ENCODE peak calls at places on chromosomes 3 and 15, in four cellular contexts. One of them, this sample, is unnamed.

GRCh38 chr3:143182861-143183667 is 63.5 kb downstream of the CHST2 start:
- ATAC-seq in Right ventricle myocardium inferior: no peak
- ATAC-seq in CD8-positive, alpha-beta T cell: no peak
- ATAC-seq in stimulated activated naive CD8-positive, alpha-beta T cell treated with anti-CD3 and anti-CD28 coated beads, Interleukin-15, amount 100 ng/mL, for 72 hours: no peak
- ATAC-seq in this sample: no peak

GRCh38 chr3:195873971-195874370 is 34.4 kb downstream of the TNK2 start:
- ATAC-seq in Right ventricle myocardium inferior: no peak
- ATAC-seq in stimulated activated naive CD8-positive, alpha-beta T cell treated with anti-CD3 and anti-CD28 coated beads, Interleukin-15, amount 100 ng/mL, for 72 hours: peak; percentile 3
- ATAC-seq in CD8-positive, alpha-beta T cell: no peak
- ATAC-seq in this sample: no peak

GRCh38 chr3:100553618-100554372 is 55.6 kb upstream of the ADGRG7 start:
- ATAC-seq in Right ventricle myocardium inferior: no peak
- ATAC-seq in stimulated activated naive CD8-positive, alpha-beta T cell treated with anti-CD3 and anti-CD28 coated beads, Interleukin-15, amount 100 ng/mL, for 72 hours: no peak
- ATAC-seq in CD8-positive, alpha-beta T cell: no peak
- ATAC-seq in this sample: peak; percentile 13

GRCh38 chr15:65630760-65631159 is 9.0 kb downstream of the SLC24A1 start:
- ATAC-seq in Right ventricle myocardium inferior: no peak
- ATAC-seq in CD8-positive, alpha-beta T cell: no peak
- ATAC-seq in stimulated activated naive CD8-positive, alpha-beta T cell treated with anti-CD3 and anti-CD28 coated beads, Interleukin-15, amount 100 ng/mL, for 72 hours: peak; percentile 62
- ATAC-seq in this sample: peak; percentile 52

GRCh38 chr3:24373198-24373959 is 121.3 kb downstream of the THRB start:
- ATAC-seq in CD8-positive, alpha-beta T cell: no peak
- ATAC-seq in Right ventricle myocardium inferior: peak; percentile 79
- ATAC-seq in stimulated activated naive CD8-positive, alpha-beta T cell treated with anti-CD3 and anti-CD28 coated beads, Interleukin-15, amount 100 ng/mL, for 72 hours: no peak
- ATAC-seq in this sample: no peak

GRCh38 chr3:132650153-132650552 is 9.5 kb downstream of the ACAD11 start:
- ATAC-seq in stimulated activated naive CD8-positive, alpha-beta T cell treated with anti-CD3 and anti-CD28 coated beads, Interleukin-15, amount 100 ng/mL, for 72 hours: peak; percentile 70
- ATAC-seq in CD8-positive, alpha-beta T cell: no peak
- ATAC-seq in Right ventricle myocardium inferior: no peak
- ATAC-seq in this sample: no peak

GRCh38 chr3:115627180-115628074 is 4.1 kb downstream of the GAP43 start:
- ATAC-seq in Right ventricle myocardium inferior: no peak
- ATAC-seq in stimulated activated naive CD8-positive, alpha-beta T cell treated with anti-CD3 and anti-CD28 coated beads, Interleukin-15, amount 100 ng/mL, for 72 hours: peak; percentile 62
- ATAC-seq in CD8-positive, alpha-beta T cell: no peak
- ATAC-seq in this sample: no peak

GRCh38 chr3:187700249-187700648 is 2.1 kb downstream of the RTP2 start:
- ATAC-seq in Right ventricle myocardium inferior: no peak
- ATAC-seq in stimulated activated naive CD8-positive, alpha-beta T cell treated with anti-CD3 and anti-CD28 coated beads, Interleukin-15, amount 100 ng/mL, for 72 hours: no peak
- ATAC-seq in CD8-positive, alpha-beta T cell: no peak
- ATAC-seq in this sample: no peak

GRCh38 chr15:85008474-85009260 is 27.0 kb downstream of the PDE8A start:
- ATAC-seq in CD8-positive, alpha-beta T cell: no peak
- ATAC-seq in Right ventricle myocardium inferior: no peak
- ATAC-seq in stimulated activated naive CD8-positive, alpha-beta T cell treated with anti-CD3 and anti-CD28 coated beads, Interleukin-15, amount 100 ng/mL, for 72 hours: no peak
- ATAC-seq in this sample: no peak

GRCh38 chr3:46943237-46944187 is 33.0 kb downstream of the CCDC12 start:
- ATAC-seq in stimulated activated naive CD8-positive, alpha-beta T cell treated with anti-CD3 and anti-CD28 coated beads, Interleukin-15, amount 100 ng/mL, for 72 hours: no peak
- ATAC-seq in CD8-positive, alpha-beta T cell: no peak
- ATAC-seq in Right ventricle myocardium inferior: peak; percentile 40
- ATAC-seq in this sample: no peak

GRCh38 chr3:131381445-131382291 is at the start of gene NUDT16:
- ATAC-seq in stimulated activated naive CD8-positive, alpha-beta T cell treated with anti-CD3 and anti-CD28 coated beads, Interleukin-15, amount 100 ng/mL, for 72 hours: peak; percentile 98
- ATAC-seq in CD8-positive, alpha-beta T cell: peak; percentile 96
- ATAC-seq in Right ventricle myocardium inferior: peak; percentile 99
- ATAC-seq in this sample: peak; percentile 99

GRCh38 chr15:42198516-42198915 is 9.6 kb downstream of the VPS39 start:
- ATAC-seq in CD8-positive, alpha-beta T cell: no peak
- ATAC-seq in stimulated activated naive CD8-positive, alpha-beta T cell treated with anti-CD3 and anti-CD28 coated beads, Interleukin-15, amount 100 ng/mL, for 72 hours: no peak
- ATAC-seq in Right ventricle myocardium inferior: no peak
- ATAC-seq in this sample: no peak

GRCh38 chr15:67999320-68000100 is 54.6 kb upstream of the PIAS1 start:
- ATAC-seq in Right ventricle myocardium inferior: no peak
- ATAC-seq in CD8-positive, alpha-beta T cell: no peak
- ATAC-seq in stimulated activated naive CD8-positive, alpha-beta T cell treated with anti-CD3 and anti-CD28 coated beads, Interleukin-15, amount 100 ng/mL, for 72 hours: no peak
- ATAC-seq in this sample: no peak

GRCh38 chr15:99131441-99132023 is 26.7 kb downstream of the SYNM start:
- ATAC-seq in CD8-positive, alpha-beta T cell: no peak
- ATAC-seq in Right ventricle myocardium inferior: no peak
- ATAC-seq in stimulated activated naive CD8-positive, alpha-beta T cell treated with anti-CD3 and anti-CD28 coated beads, Interleukin-15, amount 100 ng/mL, for 72 hours: no peak
- ATAC-seq in this sample: no peak

GRCh38 chr15:58038426-58039106 is 26.9 kb downstream of the ALDH1A2 start:
- ATAC-seq in stimulated activated naive CD8-positive, alpha-beta T cell treated with anti-CD3 and anti-CD28 coated beads, Interleukin-15, amount 100 ng/mL, for 72 hours: no peak
- ATAC-seq in CD8-positive, alpha-beta T cell: no peak
- ATAC-seq in Right ventricle myocardium inferior: peak; percentile 53
- ATAC-seq in this sample: no peak

GRCh38 chr15:23026218-23026617 is 13.2 kb downstream of the TUBGCP5 start:
- ATAC-seq in Right ventricle myocardium inferior: no peak
- ATAC-seq in stimulated activated naive CD8-positive, alpha-beta T cell treated with anti-CD3 and anti-CD28 coated beads, Interleukin-15, amount 100 ng/mL, for 72 hours: no peak
- ATAC-seq in CD8-positive, alpha-beta T cell: no peak
- ATAC-seq in this sample: no peak

GRCh38 chr15:74669627-74670026 is 26.2 kb downstream of the EDC3 start:
- ATAC-seq in Right ventricle myocardium inferior: no peak
- ATAC-seq in CD8-positive, alpha-beta T cell: no peak
- ATAC-seq in stimulated activated naive CD8-positive, alpha-beta T cell treated with anti-CD3 and anti-CD28 coated beads, Interleukin-15, amount 100 ng/mL, for 72 hours: no peak
- ATAC-seq in this sample: no peak

GRCh38 chr15:74955017-74955416 is 1.6 kb downstream of the RPP25 start:
- ATAC-seq in Right ventricle myocardium inferior: no peak
- ATAC-seq in stimulated activated naive CD8-positive, alpha-beta T cell treated with anti-CD3 and anti-CD28 coated beads, Interleukin-15, amount 100 ng/mL, for 72 hours: no peak
- ATAC-seq in CD8-positive, alpha-beta T cell: no peak
- ATAC-seq in this sample: no peak

GRCh38 chr3:57161915-57162314 is 3.2 kb downstream of the IL17RD start:
- ATAC-seq in stimulated activated naive CD8-positive, alpha-beta T cell treated with anti-CD3 and anti-CD28 coated beads, Interleukin-15, amount 100 ng/mL, for 72 hours: no peak
- ATAC-seq in CD8-positive, alpha-beta T cell: no peak
- ATAC-seq in Right ventricle myocardium inferior: no peak
- ATAC-seq in this sample: no peak

GRCh38 chr3:126394179-126394976 is at the start of gene CFAP100:
- ATAC-seq in Right ventricle myocardium inferior: peak; percentile 50
- ATAC-seq in stimulated activated naive CD8-positive, alpha-beta T cell treated with anti-CD3 and anti-CD28 coated beads, Interleukin-15, amount 100 ng/mL, for 72 hours: no peak
- ATAC-seq in CD8-positive, alpha-beta T cell: no peak
- ATAC-seq in this sample: no peak

GRCh38 chr3:61910732-61911131 is 349.4 kb downstream of the PTPRG start:
- ATAC-seq in CD8-positive, alpha-beta T cell: no peak
- ATAC-seq in stimulated activated naive CD8-positive, alpha-beta T cell treated with anti-CD3 and anti-CD28 coated beads, Interleukin-15, amount 100 ng/mL, for 72 hours: no peak
- ATAC-seq in Right ventricle myocardium inferior: no peak
- ATAC-seq in this sample: no peak

GRCh38 chr3:103089758-103090157 is 654.9 kb downstream of the ZPLD1 start:
- ATAC-seq in CD8-positive, alpha-beta T cell: no peak
- ATAC-seq in stimulated activated naive CD8-positive, alpha-beta T cell treated with anti-CD3 and anti-CD28 coated beads, Interleukin-15, amount 100 ng/mL, for 72 hours: no peak
- ATAC-seq in Right ventricle myocardium inferior: no peak
- ATAC-seq in this sample: no peak

GRCh38 chr15:63519548-63520178 is 15.3 kb downstream of the USP3 start:
- ATAC-seq in Right ventricle myocardium inferior: no peak
- ATAC-seq in CD8-positive, alpha-beta T cell: no peak
- ATAC-seq in stimulated activated naive CD8-positive, alpha-beta T cell treated with anti-CD3 and anti-CD28 coated beads, Interleukin-15, amount 100 ng/mL, for 72 hours: no peak
- ATAC-seq in this sample: peak; percentile 56

GRCh38 chr3:123295171-123295900 is 93.6 kb downstream of the SEC22A start:
- ATAC-seq in CD8-positive, alpha-beta T cell: no peak
- ATAC-seq in Right ventricle myocardium inferior: no peak
- ATAC-seq in stimulated activated naive CD8-positive, alpha-beta T cell treated with anti-CD3 and anti-CD28 coated beads, Interleukin-15, amount 100 ng/mL, for 72 hours: no peak
- ATAC-seq in this sample: peak; percentile 10

GRCh38 chr3:31249555-31249954 is 283.2 kb upstream of the STT3B start:
- ATAC-seq in Right ventricle myocardium inferior: no peak
- ATAC-seq in stimulated activated naive CD8-positive, alpha-beta T cell treated with anti-CD3 and anti-CD28 coated beads, Interleukin-15, amount 100 ng/mL, for 72 hours: peak; percentile 14
- ATAC-seq in CD8-positive, alpha-beta T cell: no peak
- ATAC-seq in this sample: no peak

GRCh38 chr3:99965681-99966408 is 148.2 kb downstream of the CMSS1 start:
- ATAC-seq in stimulated activated naive CD8-positive, alpha-beta T cell treated with anti-CD3 and anti-CD28 coated beads, Interleukin-15, amount 100 ng/mL, for 72 hours: no peak
- ATAC-seq in Right ventricle myocardium inferior: no peak
- ATAC-seq in CD8-positive, alpha-beta T cell: no peak
- ATAC-seq in this sample: no peak

GRCh38 chr15:27804569-27805260 is 294.4 kb downstream of the OCA2 start:
- ATAC-seq in CD8-positive, alpha-beta T cell: no peak
- ATAC-seq in Right ventricle myocardium inferior: no peak
- ATAC-seq in stimulated activated naive CD8-positive, alpha-beta T cell treated with anti-CD3 and anti-CD28 coated beads, Interleukin-15, amount 100 ng/mL, for 72 hours: no peak
- ATAC-seq in this sample: no peak

GRCh38 chr15:36499751-36500389 is 79.6 kb upstream of the CDIN1 start:
- ATAC-seq in stimulated activated naive CD8-positive, alpha-beta T cell treated with anti-CD3 and anti-CD28 coated beads, Interleukin-15, amount 100 ng/mL, for 72 hours: no peak
- ATAC-seq in Right ventricle myocardium inferior: no peak
- ATAC-seq in CD8-positive, alpha-beta T cell: no peak
- ATAC-seq in this sample: no peak

GRCh38 chr3:178388473-178388872 is 147.8 kb upstream of the KCNMB2 start:
- ATAC-seq in CD8-positive, alpha-beta T cell: no peak
- ATAC-seq in Right ventricle myocardium inferior: no peak
- ATAC-seq in stimulated activated naive CD8-positive, alpha-beta T cell treated with anti-CD3 and anti-CD28 coated beads, Interleukin-15, amount 100 ng/mL, for 72 hours: no peak
- ATAC-seq in this sample: no peak

GRCh38 chr15:62027916-62028315 is 32.3 kb downstream of the VPS13C start:
- ATAC-seq in stimulated activated naive CD8-positive, alpha-beta T cell treated with anti-CD3 and anti-CD28 coated beads, Interleukin-15, amount 100 ng/mL, for 72 hours: no peak
- ATAC-seq in Right ventricle myocardium inferior: no peak
- ATAC-seq in CD8-positive, alpha-beta T cell: no peak
- ATAC-seq in this sample: no peak

GRCh38 chr3:128427175-128427857 is 39.4 kb downstream of the DNAJB8 start:
- ATAC-seq in CD8-positive, alpha-beta T cell: no peak
- ATAC-seq in stimulated activated naive CD8-positive, alpha-beta T cell treated with anti-CD3 and anti-CD28 coated beads, Interleukin-15, amount 100 ng/mL, for 72 hours: no peak
- ATAC-seq in Right ventricle myocardium inferior: no peak
- ATAC-seq in this sample: no peak

GRCh38 chr3:113660458-113660857 is 36.0 kb downstream of the USF3 start:
- ATAC-seq in CD8-positive, alpha-beta T cell: no peak
- ATAC-seq in Right ventricle myocardium inferior: peak; percentile 2
- ATAC-seq in stimulated activated naive CD8-positive, alpha-beta T cell treated with anti-CD3 and anti-CD28 coated beads, Interleukin-15, amount 100 ng/mL, for 72 hours: no peak
- ATAC-seq in this sample: no peak

GRCh38 chr3:185063431-185063830 is 89.4 kb downstream of the C3orf70 start:
- ATAC-seq in CD8-positive, alpha-beta T cell: no peak
- ATAC-seq in stimulated activated naive CD8-positive, alpha-beta T cell treated with anti-CD3 and anti-CD28 coated beads, Interleukin-15, amount 100 ng/mL, for 72 hours: no peak
- ATAC-seq in Right ventricle myocardium inferior: no peak
- ATAC-seq in this sample: no peak

GRCh38 chr3:143439785-143440184 is 320.2 kb downstream of the CHST2 start:
- ATAC-seq in Right ventricle myocardium inferior: no peak
- ATAC-seq in stimulated activated naive CD8-positive, alpha-beta T cell treated with anti-CD3 and anti-CD28 coated beads, Interleukin-15, amount 100 ng/mL, for 72 hours: no peak
- ATAC-seq in CD8-positive, alpha-beta T cell: no peak
- ATAC-seq in this sample: no peak

GRCh38 chr3:141311170-141311495 is 57.2 kb upstream of the ZBTB38 start:
- ATAC-seq in CD8-positive, alpha-beta T cell: no peak
- ATAC-seq in Right ventricle myocardium inferior: no peak
- ATAC-seq in stimulated activated naive CD8-positive, alpha-beta T cell treated with anti-CD3 and anti-CD28 coated beads, Interleukin-15, amount 100 ng/mL, for 72 hours: peak; percentile 2
- ATAC-seq in this sample: no peak

GRCh38 chr3:128083396-128083795 is 31.2 kb downstream of the SEC61A1 start:
- ATAC-seq in CD8-positive, alpha-beta T cell: no peak
- ATAC-seq in Right ventricle myocardium inferior: peak; percentile 2
- ATAC-seq in stimulated activated naive CD8-positive, alpha-beta T cell treated with anti-CD3 and anti-CD28 coated beads, Interleukin-15, amount 100 ng/mL, for 72 hours: no peak
- ATAC-seq in this sample: no peak

GRCh38 chr15:51708013-51708412 is 26.7 kb downstream of the SCG3 start:
- ATAC-seq in Right ventricle myocardium inferior: peak; percentile 56
- ATAC-seq in stimulated activated naive CD8-positive, alpha-beta T cell treated with anti-CD3 and anti-CD28 coated beads, Interleukin-15, amount 100 ng/mL, for 72 hours: no peak
- ATAC-seq in CD8-positive, alpha-beta T cell: no peak
- ATAC-seq in this sample: no peak

GRCh38 chr3:57961828-57962447 is 46.3 kb upstream of the FLNB start:
- ATAC-seq in Right ventricle myocardium inferior: no peak
- ATAC-seq in CD8-positive, alpha-beta T cell: no peak
- ATAC-seq in stimulated activated naive CD8-positive, alpha-beta T cell treated with anti-CD3 and anti-CD28 coated beads, Interleukin-15, amount 100 ng/mL, for 72 hours: peak; percentile 47
- ATAC-seq in this sample: no peak

GRCh38 chr15:60814855-60815254 is 335.9 kb upstream of the ICE2 start:
- ATAC-seq in Right ventricle myocardium inferior: no peak
- ATAC-seq in CD8-positive, alpha-beta T cell: no peak
- ATAC-seq in stimulated activated naive CD8-positive, alpha-beta T cell treated with anti-CD3 and anti-CD28 coated beads, Interleukin-15, amount 100 ng/mL, for 72 hours: peak; percentile 48
- ATAC-seq in this sample: no peak